ENCODE peak calls at places on chromosome 9, in four cellular contexts. Z, V, P and E are unnamed samples.

GRCh38 chr9:88741335-88741734 is 206.4 kb downstream of the NXNL2 start:
- DNase-seq in Z (no peak), V (peak), P (no peak), E (no peak)

GRCh38 chr9:20512106-20512505 is 110.2 kb downstream of the MLLT3 start:
- DNase-seq in Z (no peak), V (no peak), P (no peak), E (no peak)

GRCh38 chr9:39108145-39108544 is 179.8 kb downstream of the CNTNAP3 start:
- DNase-seq in Z (no peak), V (no peak), P (no peak), E (no peak)

GRCh38 chr9:108811944-108812343 is 43.8 kb downstream of the ACTL7B start:
- DNase-seq in Z (no peak), V (no peak), P (no peak), E (no peak)

GRCh38 chr9:112887377-112887776 is 3.3 kb downstream of the SLC46A2 start:
- DNase-seq in Z (no peak), V (no peak), P (no peak), E (no peak)

GRCh38 chr9:111298831-111299603 is 31.0 kb downstream of the OR2K2 start:
- DNase-seq in Z (no peak), V (no peak), P (no peak), E (no peak)

GRCh38 chr9:120286530-120286929 is 293.4 kb downstream of the CDK5RAP2 start:
- DNase-seq in Z (no peak), V (no peak), P (no peak), E (no peak)

GRCh38 chr9:132241483-132241839 is 79.6 kb downstream of the NTNG2 start:
- DNase-seq in Z (no peak), V (no peak), P (no peak), E (peak)

GRCh38 chr9:90909225-90909624 is 107.6 kb downstream of the SYK start:
- DNase-seq in Z (no peak), V (no peak), P (no peak), E (no peak)

GRCh38 chr9:137744632-137745183 is 125.9 kb downstream of the EHMT1 start:
- DNase-seq in Z (no peak), V (no peak), P (no peak), E (no peak)

GRCh38 chr9:135370411-135371375 is 108.9 kb upstream of the PPP1R26 start:
- DNase-seq in Z (no peak), V (no peak), P (no peak), E (no peak)

GRCh38 chr9:93463638-93464248 is 10.4 kb upstream of the FAM120AOS start:
- DNase-seq in Z (no peak), V (no peak), P (no peak), E (no peak)

GRCh38 chr9:134491436-134491835 is 150.2 kb upstream of the COL5A1 start:
- DNase-seq in Z (no peak), V (no peak), P (no peak), E (no peak)

GRCh38 chr9:138112791-138113600 is 235.4 kb downstream of the CACNA1B start:
- DNase-seq in Z (peak), V (no peak), P (no peak), E (no peak)

GRCh38 chr9:95605826-95606555 is 89.2 kb upstream of the PTCH1 start:
- DNase-seq in Z (no peak), V (no peak), P (no peak), E (no peak)

GRCh38 chr9:72809586-72809985 is 143.3 kb downstream of the ALDH1A1 start:
- DNase-seq in Z (no peak), V (no peak), P (no peak), E (no peak)

GRCh38 chr9:110143969-110144545 is 63.9 kb downstream of the C9orf152 start:
- DNase-seq in Z (no peak), V (no peak), P (no peak), E (no peak)

GRCh38 chr9:21875893-21876292 is 73.5 kb downstream of the MTAP start:
- DNase-seq in Z (no peak), V (no peak), P (no peak), E (no peak)

GRCh38 chr9:125763373-125763772 is 16.2 kb downstream of the PBX3 start:
- DNase-seq in Z (no peak), V (peak), P (no peak), E (no peak)

GRCh38 chr9:127554966-127555829 is 56.9 kb upstream of the STXBP1 start:
- DNase-seq in Z (no peak), V (no peak), P (no peak), E (no peak)

GRCh38 chr9:35790385-35791291 is 753 bp upstream of the NPR2 start:
- DNase-seq in Z (no peak), V (peak), P (peak), E (peak)

GRCh38 chr9:132794730-132795380 is 83.2 kb downstream of the AK8 start:
- DNase-seq in Z (no peak), V (no peak), P (no peak), E (no peak)

GRCh38 chr9:137319434-137319975 is 17.4 kb upstream of the NRARP start:
- DNase-seq in Z (no peak), V (peak), P (no peak), E (no peak)

GRCh38 chr9:28770827-28771226 is 1197.5 kb upstream of the C9orf72 start:
- DNase-seq in Z (no peak), V (no peak), P (no peak), E (no peak)

GRCh38 chr9:109331353-109331752 is 10.5 kb upstream of the EPB41L4B start:
- DNase-seq in Z (peak), V (no peak), P (no peak), E (no peak)

DNA sequence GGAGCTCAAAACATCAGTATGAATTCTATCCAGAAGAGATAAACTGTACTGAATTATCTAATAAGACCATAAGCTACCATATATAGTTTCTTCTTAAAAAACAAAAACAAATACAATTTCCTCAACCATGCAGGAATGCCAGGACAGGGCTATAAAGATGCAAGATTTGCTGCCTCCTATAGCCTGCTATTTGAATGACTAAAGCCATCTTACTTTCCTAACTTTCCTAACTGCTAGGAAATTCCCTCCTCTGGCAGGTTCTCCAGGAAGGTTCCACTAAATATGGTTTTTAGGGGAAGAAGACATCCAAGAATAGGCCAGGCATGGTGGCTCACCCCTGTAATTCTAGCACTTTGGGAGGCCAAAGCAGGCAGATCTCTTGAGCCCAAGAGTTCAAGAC is 15.1 kb downstream of the KIF27 start:
- DNase-seq in Z (no peak), V (no peak), P (no peak), E (no peak)
- TF ChIP-seq CTCF in Z (no peak), V (no peak), P (no peak), E (no peak)

GRCh38 chr9:16154570-16155078 is 601.8 kb downstream of the CCDC171 start:
- DNase-seq in Z (peak), V (no peak), P (peak), E (peak)
- TF ChIP-seq CTCF in Z (peak), V (no peak), P (peak), E (peak)

GRCh38 chr9:4640027-4640426 is 22.1 kb upstream of the PLPP6 start:
- DNase-seq in Z (no peak), V (no peak), P (peak), E (no peak)
- TF ChIP-seq CTCF in Z (peak), V (peak), P (peak), E (peak)

GRCh38 chr9:121989010-121989409 is 104.1 kb downstream of the TTLL11 start:
- DNase-seq in Z (no peak), V (peak), P (no peak), E (no peak)
- TF ChIP-seq CTCF in Z (no peak), V (peak), P (peak), E (no peak)

GRCh38 chr9:23434654-23435053 is 391.4 kb downstream of the ELAVL2 start:
- DNase-seq in Z (no peak), V (no peak), P (no peak), E (no peak)

GRCh38 chr9:23441275-23441674 is 384.8 kb downstream of the ELAVL2 start:
- DNase-seq in Z (no peak), V (no peak), P (no peak), E (no peak)

DNA sequence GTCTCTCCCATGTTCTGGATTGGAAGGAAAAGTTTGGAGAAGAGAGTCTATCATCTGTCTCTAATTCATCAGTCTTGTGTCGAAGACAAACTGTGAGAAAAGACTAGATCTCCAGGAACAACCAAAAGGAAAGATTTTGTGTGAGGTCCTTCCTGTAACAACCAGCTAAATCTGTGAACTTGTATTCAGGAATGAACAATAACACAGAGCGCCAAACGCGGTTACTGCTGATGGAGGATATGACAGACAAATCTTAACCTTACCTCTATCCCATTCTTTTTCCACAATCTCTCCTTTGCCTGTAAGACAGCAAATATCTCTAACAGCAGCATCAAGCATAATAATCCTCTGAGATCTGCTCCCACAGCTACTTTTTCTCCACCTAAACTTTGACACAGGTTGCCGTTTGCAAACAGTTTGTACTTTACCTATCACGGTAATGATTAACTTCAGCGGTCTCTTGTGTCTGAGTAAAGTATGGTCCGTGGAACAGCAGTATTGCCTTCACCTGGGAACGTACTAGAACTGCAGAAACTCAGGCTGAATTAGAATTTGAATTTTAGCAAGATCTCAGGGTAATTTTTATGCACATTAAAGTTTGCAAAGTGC is 387.6 kb downstream of the ELAVL2 start:
- DNase-seq in Z (no peak), V (no peak), P (no peak), E (no peak)
- TF ChIP-seq CTCF in Z (no peak), V (no peak), P (no peak), E (no peak)

DNA sequence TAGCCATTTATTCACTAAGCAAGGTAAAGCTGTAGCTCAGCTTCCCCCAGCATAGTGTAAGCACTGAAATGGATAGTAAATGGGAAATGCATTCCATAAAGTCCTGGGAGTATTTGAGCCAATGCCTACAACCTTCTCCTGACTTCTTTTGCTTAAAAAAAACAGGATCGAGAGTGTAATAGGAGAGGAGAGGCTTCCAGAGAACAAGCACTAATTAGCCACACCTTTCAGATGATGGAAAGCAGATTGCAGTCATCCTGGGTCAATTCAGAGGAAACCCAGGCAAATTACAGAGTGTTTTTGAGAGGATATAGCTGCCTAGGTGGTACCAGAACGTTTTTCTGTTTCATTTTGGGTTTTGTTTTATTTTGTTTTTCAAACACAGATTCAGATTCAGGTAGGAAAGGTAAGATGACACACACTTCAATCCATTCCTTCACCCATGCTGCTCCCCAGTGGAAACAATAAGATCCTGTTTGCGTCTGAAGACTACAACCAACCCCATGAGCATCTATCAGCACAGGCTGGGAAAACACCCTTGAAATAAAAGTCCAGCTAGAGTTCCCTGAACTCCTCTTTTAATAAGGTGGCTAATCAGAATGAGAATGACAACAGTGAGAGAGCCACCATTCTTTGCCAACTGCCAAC is 95.6 kb downstream of the RFK start:
- DNase-seq in Z (no peak), V (no peak), P (no peak), E (no peak)
- TF ChIP-seq CTCF in Z (no peak), V (no peak), P (no peak), E (no peak)

DNA sequence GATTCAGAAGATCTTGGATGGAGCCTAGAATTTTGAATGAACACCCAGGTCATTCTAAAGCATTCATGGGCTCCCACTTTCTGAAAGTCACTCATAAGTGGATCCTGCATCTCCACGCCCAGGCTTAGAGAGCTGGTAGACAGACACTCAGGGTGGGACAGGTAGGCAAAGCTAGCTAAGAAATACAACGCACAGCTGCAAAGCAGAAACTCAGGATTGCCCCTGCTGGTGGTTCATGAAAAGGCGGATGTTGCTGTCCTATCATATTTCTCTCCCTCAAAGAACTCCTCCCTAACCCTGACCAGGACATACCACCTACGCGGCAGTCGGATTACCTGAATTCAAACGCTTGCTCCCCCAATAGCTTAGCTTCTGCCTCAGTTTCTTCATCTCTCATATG is 226.5 kb downstream of the GLIS3 start:
- DNase-seq in Z (no peak), V (peak), P (no peak), E (no peak)
- TF ChIP-seq CTCF in Z (peak), V (peak), P (peak), E (peak)